ENCODE peak calls at places on chromosomes 16 and 17, in eight cellular contexts. E is Panc1, Z is HCT116, Y is breast epithelium, O is sigmoid colon, V is esophagus muscularis mucosa, M is stomach, G is K562. H is an unnamed sample.

GRCh38 chr17:28326114-28326513 is 7.1 kb downstream of the TMEM97 start:
- DNase-seq in E (no peak), Z (no peak), Y (no peak), O (peak; percentile 9), V (no peak), M (peak; percentile 52), G (no peak), H (peak; percentile 50)

GRCh38 chr16:59684911-59685310 is 950.8 kb upstream of the GOT2 start:
- DNase-seq in E (no peak), Z (no peak), Y (no peak), O (no peak), V (no peak), M (no peak), G (no peak), H (no peak)

GRCh38 chr17:50425682-50426471 is at the start of gene ACSF2:
- DNase-seq in E (no peak), Z (no peak), Y (peak; percentile 78), O (peak; percentile 87), V (peak; percentile 93), M (peak; percentile 82), G (peak; percentile 93), H (peak; percentile 87)

GRCh38 chr16:23319861-23320615 is 17.9 kb downstream of the SCNN1B start:
- DNase-seq in E (no peak), Z (no peak), Y (no peak), O (no peak), V (no peak), M (no peak), G (no peak), H (no peak)

GRCh38 chr16:72025404-72026114 is 17.0 kb downstream of the DHODH start:
- DNase-seq in E (no peak), Z (no peak), Y (no peak), O (no peak), V (no peak), M (no peak), G (no peak), H (no peak)

GRCh38 chr17:70484050-70484449 is 314.7 kb downstream of the KCNJ2 start:
- DNase-seq in E (no peak), Z (no peak), Y (no peak), O (no peak), V (no peak), M (no peak), G (no peak), H (no peak)

GRCh38 chr16:47309581-47310312 is 151.1 kb downstream of the ITFG1 start:
- DNase-seq in E (no peak), Z (no peak), Y (no peak), O (no peak), V (no peak), M (no peak), G (no peak), H (no peak)

GRCh38 chr17:42361781-42362186 is 26.5 kb downstream of the STAT3 start:
- DNase-seq in E (no peak), Z (no peak), Y (no peak), O (no peak), V (no peak), M (no peak), G (no peak), H (no peak)

GRCh38 chr16:11667824-11668589 is at the start of gene SNN:
- DNase-seq in E (no peak), Z (peak; percentile 39), Y (peak; percentile 79), O (peak; percentile 93), V (peak; percentile 93), M (peak; percentile 92), G (peak; percentile 99), H (peak; percentile 86)

GRCh38 chr17:7755095-7755890 is 37.7 kb downstream of the DNAH2 start:
- DNase-seq in E (no peak), Z (no peak), Y (no peak), O (no peak), V (no peak), M (no peak), G (no peak), H (no peak)

GRCh38 chr17:32553168-32553567 is 66.4 kb downstream of the CDK5R1 start:
- DNase-seq in E (no peak), Z (no peak), Y (no peak), O (no peak), V (no peak), M (no peak), G (no peak), H (no peak)

GRCh38 chr17:9973689-9974459 is 68.8 kb upstream of the RCVRN start:
- DNase-seq in E (no peak), Z (no peak), Y (peak; percentile 24), O (peak; percentile 58), V (no peak), M (no peak), G (no peak), H (no peak)

GRCh38 chr17:70338946-70339354 is 169.6 kb downstream of the KCNJ2 start:
- DNase-seq in E (no peak), Z (no peak), Y (no peak), O (no peak), V (no peak), M (no peak), G (no peak), H (no peak)

GRCh38 chr16:46711106-46711769 is 21.8 kb downstream of the ORC6 start:
- DNase-seq in E (no peak), Z (no peak), Y (no peak), O (no peak), V (no peak), M (no peak), G (no peak), H (no peak)

GRCh38 chr17:75634754-75635609 is 1.7 kb downstream of the SMIM5 start:
- DNase-seq in E (no peak), Z (no peak), Y (no peak), O (no peak), V (no peak), M (no peak), G (no peak), H (no peak)

GRCh38 chr17:31488264-31488981 is 96.9 kb downstream of the RAB11FIP4 start:
- DNase-seq in E (no peak), Z (no peak), Y (no peak), O (no peak), V (no peak), M (peak; percentile 61), G (peak; percentile 44), H (no peak)

GRCh38 chr16:10523025-10523424 is 57.4 kb downstream of the EMP2 start:
- DNase-seq in E (no peak), Z (no peak), Y (no peak), O (no peak), V (no peak), M (no peak), G (no peak), H (no peak)

DNA sequence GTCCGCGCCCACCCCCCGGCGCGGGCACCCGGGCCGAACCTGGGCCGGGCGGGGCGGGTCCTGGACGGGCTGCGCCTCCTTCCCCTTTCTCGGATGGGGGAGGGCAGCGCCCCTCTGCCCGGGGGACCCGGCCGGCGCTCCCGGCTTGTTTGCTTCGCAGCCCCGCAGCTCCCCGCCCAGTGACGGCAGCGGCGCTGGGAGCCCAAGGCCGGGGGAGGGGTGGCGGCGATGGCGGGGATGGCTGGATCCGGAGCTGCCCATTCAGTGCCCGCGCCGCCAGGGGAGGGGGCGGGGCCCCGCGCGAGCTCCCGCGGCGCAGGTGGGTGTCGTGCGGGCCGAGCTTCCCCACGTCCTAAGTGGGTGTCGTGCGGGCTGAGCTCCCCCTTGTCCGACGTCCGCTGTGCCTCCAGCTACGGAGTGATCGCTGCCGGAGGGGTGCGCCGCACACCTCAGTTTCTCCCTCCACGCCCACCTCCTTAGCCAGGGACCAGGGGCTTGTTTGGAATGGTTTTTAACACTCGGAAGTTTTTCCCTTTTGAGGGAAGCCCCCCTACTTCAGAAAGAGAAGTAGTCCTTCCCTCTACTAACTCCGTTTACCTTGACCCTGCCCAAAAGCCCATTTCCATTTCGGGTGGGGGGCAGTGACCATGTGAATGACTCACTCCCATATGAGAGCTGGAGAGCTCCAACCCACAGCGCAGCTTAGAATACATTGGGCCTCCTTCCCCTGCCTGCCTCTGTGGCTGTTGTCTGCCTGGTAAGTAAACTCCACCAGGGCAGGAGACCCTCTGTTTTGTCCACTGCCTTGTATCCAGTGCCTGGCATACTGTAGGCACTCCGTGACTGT is 733 bp downstream of the SGSM2 start:
- DNase-seq in E (no peak), Z (no peak), Y (peak; percentile 83), O (peak; percentile 83), V (no peak), M (peak; percentile 79), G (peak; percentile 76), H (peak; percentile 68)
- TF ChIP-seq POLR2AphosphoS5 in E (no peak), Z (peak; percentile 49), Y (no peak), O (peak; percentile 54), V (peak; percentile 64), M (peak; percentile 14), G (no peak), H (no peak)

GRCh38 chr17:81512984-81513668 is 527 bp upstream of the ACTG1 start:
- DNase-seq in E (no peak), Z (no peak), Y (peak; percentile 73), O (peak; percentile 92), V (peak; percentile 95), M (peak; percentile 70), G (no peak), H (peak; percentile 64)

GRCh38 chr17:81511800-81512559 is 619 bp downstream of the ACTG1 start:
- DNase-seq in E (no peak), Z (no peak), Y (no peak), O (peak; percentile 83), V (no peak), M (no peak), G (no peak), H (no peak)

GRCh38 chr17:81513669-81514484 is 1.3 kb upstream of the ACTG1 start:
- DNase-seq in E (no peak), Z (no peak), Y (peak; percentile 75), O (peak; percentile 83), V (no peak), M (peak; percentile 80), G (no peak), H (peak; percentile 53)

GRCh38 chr17:81511550-81511799 is 1.1 kb downstream of the ACTG1 start:
- DNase-seq in E (no peak), Z (no peak), Y (no peak), O (no peak), V (no peak), M (no peak), G (no peak), H (no peak)

DNA sequence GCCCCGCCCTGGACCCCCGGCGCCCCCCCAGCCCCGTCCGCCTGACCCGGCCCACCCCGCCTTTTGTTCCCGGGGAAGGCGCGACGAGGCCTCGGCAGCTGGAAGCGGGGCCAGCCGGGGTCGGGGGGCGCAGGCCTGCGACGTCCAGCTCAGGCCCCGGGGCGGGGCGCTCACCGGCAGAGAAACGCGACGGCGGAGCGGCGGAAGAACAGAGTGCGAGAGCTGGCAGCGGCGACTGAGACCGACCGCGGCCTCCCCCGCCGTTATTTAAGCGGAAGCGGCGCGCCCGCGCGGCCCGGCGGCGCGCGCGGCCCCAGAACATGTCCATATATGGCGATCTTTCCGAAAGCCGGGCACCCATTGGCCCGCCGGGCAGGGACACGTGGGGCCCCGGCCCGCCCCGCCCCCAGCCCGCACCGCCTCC is at the start of gene ACTG1:
- DNase-seq in E (no peak), Z (peak; percentile 80), Y (peak; percentile 94), O (peak; percentile 97), V (peak; percentile 98), M (peak; percentile 94), G (peak; percentile 93), H (peak; percentile 93)
- H3K4me1 ChIP-seq in E (peaks cover 26% of the 10 kb centered on the region), Z (peaks cover 75% of the 10 kb centered on the region), Y (peaks cover 5% of the 10 kb centered on the region), O (peaks cover 37% of the 10 kb centered on the region), V (peaks cover 61% of the 10 kb centered on the region), M (peaks cover 24% of the 10 kb centered on the region), G (peaks cover 35% of the 10 kb centered on the region), H (peaks cover 5% of the 10 kb centered on the region)

GRCh38 chr17:44969144-44969780 is 1.2 kb upstream of the C1QL1 start:
- DNase-seq in E (no peak), Z (no peak), Y (no peak), O (no peak), V (no peak), M (no peak), G (no peak), H (no peak)
- H3K4me3 ChIP-seq in E (no peak overlapping the region), Z (no peak overlapping the region), Y (no peak overlapping the region), O (peak overlapping the region; percentile 45), V (peak overlapping the region; percentile 55), M (peak overlapping the region; percentile 49), G (no peak overlapping the region), H (no peak overlapping the region)

GRCh38 chr17:1390422-1391367 is 9.3 kb downstream of the YWHAE start:
- DNase-seq in E (no peak), Z (no peak), Y (no peak), O (no peak), V (no peak), M (no peak), G (no peak), H (no peak)
- TF ChIP-seq POLR2AphosphoS5 in E (no peak), Z (no peak), Y (no peak), O (no peak), V (no peak), M (no peak), G (no peak), H (peak; percentile 7)

H was measured in prostate gland.